ENCODE peak calls at places on chromosome 7, in five cellular contexts. N is astrocyte, I is adipocyte, A is fibroblast of pulmonary artery, O is foreskin fibroblast. U is an unnamed sample.

GRCh38 chr7:146150153-146150552 is 33.6 kb downstream of the CNTNAP2 start:
- DNase-seq in N (no peak), I (peak), A (peak), O (no peak), U (no peak)

GRCh38 chr7:32957326-32958045 is at the start of gene FKBP9:
- DNase-seq in N (peak), I (peak), A (peak), O (peak), U (peak)

GRCh38 chr7:39341083-39341482 is 225.1 kb upstream of the YAE1 start:
- DNase-seq in N (no peak), I (no peak), A (no peak), O (no peak), U (no peak)

GRCh38 chr7:100087055-100087750 is 1.6 kb upstream of the COPS6 start:
- DNase-seq in N (peak), I (peak), A (peak), O (peak), U (peak)

GRCh38 chr7:2732959-2733584 is 45.1 kb downstream of the AMZ1 start:
- DNase-seq in N (peak), I (no peak), A (peak), O (peak), U (peak)

GRCh38 chr7:151246161-151247015 is 2.1 kb downstream of the SMARCD3 start:
- DNase-seq in N (no peak), I (no peak), A (no peak), O (peak), U (no peak)

GRCh38 chr7:30348083-30348560 is 63.7 kb downstream of the ZNRF2 start:
- DNase-seq in N (peak), I (peak), A (peak), O (peak), U (peak)

GRCh38 chr7:99473315-99473596 is 566 bp downstream of the ZNF789 start:
- DNase-seq in N (peak), I (peak), A (peak), O (peak), U (peak)

GRCh38 chr7:130277763-130278643 is 11.3 kb downstream of the CPA2 start:
- DNase-seq in N (peak), I (peak), A (peak), O (peak), U (peak)

GRCh38 chr7:107958764-107959526 is 44.0 kb downstream of the LAMB1 start:
- DNase-seq in N (peak), I (peak), A (peak), O (peak), U (peak)

GRCh38 chr7:95931460-95932232 is 159.3 kb downstream of the DYNC1I1 start:
- DNase-seq in N (no peak), I (no peak), A (no peak), O (no peak), U (no peak)

GRCh38 chr7:151901313-151901669 is 24.4 kb upstream of the PRKAG2 start:
- DNase-seq in N (no peak), I (no peak), A (no peak), O (no peak), U (no peak)

GRCh38 chr7:94188350-94188749 is 184.2 kb upstream of the BET1 start:
- DNase-seq in N (no peak), I (no peak), A (peak), O (no peak), U (peak)

GRCh38 chr7:155216475-155217272 is 81.0 kb upstream of the INSIG1 start:
- DNase-seq in N (no peak), I (no peak), A (peak), O (peak), U (no peak)

GRCh38 chr7:6496842-6497636 is 49.3 kb upstream of the DAGLB start:
- DNase-seq in N (no peak), I (no peak), A (no peak), O (no peak), U (no peak)

GRCh38 chr7:45342236-45342635 is 184.6 kb downstream of the RAMP3 start:
- DNase-seq in N (no peak), I (no peak), A (no peak), O (no peak), U (peak)
- H3K4me3 ChIP-seq in N (no peak), I (no peak), A (no peak), O (no peak), U (peak)

GRCh38 chr7:28126047-28127041 is 54.3 kb downstream of the JAZF1 start:
- DNase-seq in N (no peak), I (peak), A (peak), O (peak), U (peak)

GRCh38 chr7:28125381-28126046 is 55.1 kb downstream of the JAZF1 start:
- DNase-seq in N (peak), I (peak), A (peak), O (peak), U (peak)

GRCh38 chr7:28123752-28124151 is 56.8 kb downstream of the JAZF1 start:
- DNase-seq in N (no peak), I (no peak), A (no peak), O (no peak), U (no peak)

GRCh38 chr7:28128608-28129007 is 52.0 kb downstream of the JAZF1 start:
- DNase-seq in N (peak), I (no peak), A (peak), O (no peak), U (peak)

DNA sequence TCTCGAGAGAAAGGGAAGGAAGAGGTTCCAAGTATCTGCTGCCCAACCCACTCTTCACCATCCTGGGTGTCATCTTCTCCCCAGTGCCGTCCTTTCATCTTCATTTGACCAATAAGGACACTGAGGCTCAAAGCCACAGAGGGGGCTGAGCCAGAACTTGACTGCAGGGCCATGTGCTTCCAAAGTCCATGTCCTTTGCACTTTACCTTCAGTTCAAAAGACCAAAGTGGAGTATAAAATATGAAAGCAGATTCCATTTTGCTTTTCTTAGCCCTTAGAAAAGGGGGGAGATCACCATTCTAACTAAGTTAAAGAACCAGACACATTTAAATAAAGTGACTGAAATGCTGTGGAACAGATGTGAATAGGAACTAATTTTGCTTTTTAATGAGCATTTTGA is 56.2 kb downstream of the JAZF1 start:
- DNase-seq in N (no peak), I (no peak), A (no peak), O (no peak), U (no peak)
- H3K4me3 ChIP-seq in N (no peak), I (no peak), A (no peak), O (no peak), U (no peak)

GRCh38 chr7:41457832-41458437 is 245.0 kb downstream of the INHBA start:
- DNase-seq in N (no peak), I (no peak), A (no peak), O (no peak), U (no peak)
- H3K4me3 ChIP-seq in N (no peak), I (no peak), A (no peak), O (no peak), U (no peak)

DNA sequence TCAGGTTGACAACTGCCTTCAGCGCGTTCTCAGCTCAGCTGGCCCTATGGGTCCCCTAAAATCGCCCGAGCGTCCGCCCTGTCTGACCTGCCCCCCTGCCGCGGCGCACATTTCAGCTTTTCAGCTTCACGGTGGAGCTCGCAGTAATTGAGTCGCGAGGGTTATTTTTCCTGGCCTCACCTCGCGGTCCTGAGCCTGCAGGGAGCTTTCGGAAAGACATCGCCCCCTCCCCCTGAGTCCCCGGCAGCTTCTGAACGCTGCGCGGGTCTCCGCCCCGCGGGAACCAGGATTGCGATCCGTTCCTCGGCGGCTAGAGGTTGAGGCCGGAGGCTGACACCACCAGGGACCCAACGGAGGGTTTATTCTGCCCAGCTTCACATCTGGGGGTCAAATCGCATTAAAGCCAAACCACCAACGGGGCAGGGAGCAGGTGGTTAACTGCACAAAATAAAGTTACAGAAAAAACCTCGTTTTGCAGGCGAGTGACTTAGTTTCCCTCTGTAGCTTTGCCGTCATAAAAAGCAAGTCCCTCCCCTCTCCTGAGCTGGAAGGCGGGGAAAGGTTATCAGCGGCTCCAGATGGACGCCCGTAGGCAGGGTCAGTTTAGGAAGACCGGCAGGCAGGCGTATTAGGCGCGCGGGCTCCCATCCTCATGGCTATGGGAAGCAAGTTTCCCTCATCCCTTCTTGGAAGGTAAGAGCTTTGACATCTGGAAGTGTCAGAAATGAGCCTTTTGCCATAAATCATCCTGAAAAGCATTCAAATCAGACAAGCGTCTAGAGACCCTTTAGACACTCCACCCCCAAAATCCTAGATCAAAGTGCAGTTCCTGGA is 10.9 kb downstream of the TWIST1 start:
- DNase-seq in N (no peak), I (peak), A (no peak), O (peak), U (peak)
- H3K4me3 ChIP-seq in N (peak), I (peak), A (peak), O (peak), U (peak)

DNA sequence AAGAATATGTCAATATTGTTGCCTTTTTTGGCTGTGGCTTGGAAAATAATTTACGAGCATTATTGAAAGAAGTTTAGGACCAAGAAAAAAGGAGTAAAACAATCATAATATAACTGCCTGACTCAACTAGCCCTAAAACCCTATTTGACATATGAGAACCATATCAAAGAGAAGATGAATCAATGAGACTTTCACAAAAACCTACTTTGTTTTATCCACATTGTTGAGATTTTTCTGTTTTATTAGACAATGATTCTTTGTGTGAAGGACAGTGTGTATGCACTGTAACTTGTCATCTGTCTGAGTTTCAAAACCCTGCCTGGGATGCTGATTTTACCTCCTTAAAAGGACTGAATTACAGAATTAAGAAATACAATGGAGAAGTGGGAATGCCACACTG is 19.0 kb downstream of the SOSTDC1 start:
- DNase-seq in N (no peak), I (no peak), A (no peak), O (no peak), U (no peak)
- H3K4me3 ChIP-seq in N (no peak), I (no peak), A (no peak), O (no peak), U (no peak)

GRCh38 chr7:35825984-35826383 is 25.1 kb downstream of the SEPTIN7 start:
- DNase-seq in N (no peak), I (peak), A (no peak), O (no peak), U (no peak)

GRCh38 chr7:35828817-35829216 is 28.0 kb downstream of the SEPTIN7 start:
- DNase-seq in N (no peak), I (no peak), A (no peak), O (no peak), U (no peak)

GRCh38 chr7:35826751-35827150 is 25.9 kb downstream of the SEPTIN7 start:
- DNase-seq in N (no peak), I (no peak), A (no peak), O (no peak), U (no peak)

GRCh38 chr7:35831208-35831607 is 30.4 kb downstream of the SEPTIN7 start:
- DNase-seq in N (peak), I (peak), A (peak), O (no peak), U (peak)
- H3K4me3 ChIP-seq in N (no peak), I (peak), A (no peak), O (no peak), U (no peak)